ENCODE peak calls at places on chromosome 5, in six cellular contexts. A is GM12878, N is GM20000, K is cardiac muscle cell, Z is progenitor cell of endocrine pancreas, X is astrocyte. Q is an unnamed sample.

GRCh38 chr5:37055383-37055990 is 178.9 kb downstream of the NIPBL start:
- DNase-seq in A (no peak), N (no peak), K (no peak), Z (no peak), X (no peak), Q (no peak)

GRCh38 chr5:113057437-113058052 is 80.9 kb downstream of the DCP2 start:
- DNase-seq in A (no peak), N (no peak), K (no peak), Z (no peak), X (no peak), Q (no peak)

GRCh38 chr5:138927979-138928378 is 52.8 kb upstream of the LRRTM2 start:
- DNase-seq in A (no peak), N (no peak), K (peak), Z (no peak), X (no peak), Q (no peak)

GRCh38 chr5:10557747-10558295 is 6.0 kb upstream of the ANKRD33B start:
- DNase-seq in A (no peak), N (no peak), K (no peak), Z (no peak), X (no peak), Q (no peak)

GRCh38 chr5:81080809-81081460 is 120.8 kb downstream of the RASGRF2 start:
- DNase-seq in A (no peak), N (no peak), K (no peak), Z (no peak), X (no peak), Q (no peak)

GRCh38 chr5:95730730-95731570 is at the start of gene RHOBTB3:
- DNase-seq in A (no peak), N (peak), K (peak), Z (peak), X (peak), Q (peak)

GRCh38 chr5:137891849-137892248 is 2.6 kb downstream of the PKD2L2 start:
- DNase-seq in A (no peak), N (no peak), K (no peak), Z (no peak), X (no peak), Q (no peak)

GRCh38 chr5:68533571-68534051 is 318.1 kb downstream of the PIK3R1 start:
- DNase-seq in A (no peak), N (no peak), K (no peak), Z (no peak), X (no peak), Q (no peak)

GRCh38 chr5:128519830-128520229 is 18.2 kb downstream of the FBN2 start:
- DNase-seq in A (no peak), N (no peak), K (no peak), Z (no peak), X (no peak), Q (no peak)

GRCh38 chr5:43061352-43061751 is 21.2 kb upstream of the ANXA2R start:
- DNase-seq in A (no peak), N (no peak), K (no peak), Z (no peak), X (peak), Q (no peak)

GRCh38 chr5:42908509-42909488 is 97.1 kb upstream of the SELENOP start:
- DNase-seq in A (peak), N (peak), K (peak), Z (peak), X (peak), Q (peak)

GRCh38 chr5:157193699-157194424 is 13.2 kb downstream of the ITK start:
- DNase-seq in A (no peak), N (no peak), K (no peak), Z (no peak), X (no peak), Q (no peak)

GRCh38 chr5:154165886-154166285 is 24.6 kb upstream of the GALNT10 start:
- DNase-seq in A (no peak), N (no peak), K (no peak), Z (no peak), X (no peak), Q (no peak)

GRCh38 chr5:145787001-145787400 is 48.1 kb downstream of the PRELID2 start:
- DNase-seq in A (no peak), N (no peak), K (peak), Z (no peak), X (no peak), Q (no peak)

GRCh38 chr5:91419571-91420537 is 36.7 kb upstream of the ARRDC3 start:
- DNase-seq in A (no peak), N (peak), K (peak), Z (peak), X (no peak), Q (peak)

GRCh38 chr5:157265714-157266285 is at the start of gene CYFIP2:
- DNase-seq in A (no peak), N (peak), K (peak), Z (peak), X (no peak), Q (peak)

GRCh38 chr5:17258429-17258828 is 41.0 kb downstream of the BASP1 start:
- DNase-seq in A (no peak), N (no peak), K (no peak), Z (no peak), X (peak), Q (no peak)

GRCh38 chr5:150778103-150778516 is 447 bp upstream of the SMIM3 start:
- DNase-seq in A (no peak), N (no peak), K (peak), Z (no peak), X (peak), Q (no peak)

GRCh38 chr5:67244345-67244793 is 47.8 kb upstream of the CD180 start:
- DNase-seq in A (no peak), N (no peak), K (peak), Z (no peak), X (no peak), Q (no peak)
- TF ChIP-seq CTCF in A (no peak), N (no peak), K (no peak), Z (no peak), X (no peak), Q (no peak)

GRCh38 chr5:103255666-103256065 is 2.9 kb upstream of the MACIR start:
- DNase-seq in A (no peak), N (no peak), K (no peak), Z (no peak), X (no peak), Q (no peak)

GRCh38 chr5:103258957-103259704 is 568 bp downstream of the MACIR start:
- DNase-seq in A (no peak), N (peak), K (peak), Z (peak), X (peak), Q (peak)

GRCh38 chr5:103254921-103255320 is 3.6 kb upstream of the MACIR start:
- DNase-seq in A (no peak), N (no peak), K (no peak), Z (no peak), X (no peak), Q (no peak)

GRCh38 chr5:103258368-103258956 is at the start of gene MACIR:
- DNase-seq in A (peak), N (peak), K (peak), Z (peak), X (peak), Q (peak)

DNA sequence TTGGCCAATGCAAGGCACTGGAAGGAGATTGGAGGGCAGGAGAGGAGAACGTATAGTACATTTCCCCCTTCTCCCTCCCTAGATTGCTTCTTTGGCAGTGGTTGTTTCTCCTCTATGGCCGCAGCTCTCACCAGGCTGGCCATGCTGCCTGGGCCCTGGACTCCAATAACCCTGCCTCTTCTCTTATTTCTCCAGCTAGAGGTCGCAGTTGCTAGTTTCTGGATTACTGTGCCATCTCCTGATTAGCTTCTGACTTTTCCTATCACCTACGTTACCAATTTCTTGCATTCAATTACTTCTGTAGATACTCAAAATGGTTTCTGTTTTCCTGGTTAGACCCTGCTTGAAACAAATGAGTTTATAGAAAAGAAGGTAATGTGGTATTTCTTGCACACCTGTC is 2.4 kb upstream of the MACIR start:
- DNase-seq in A (no peak), N (no peak), K (no peak), Z (no peak), X (no peak), Q (no peak)
- TF ChIP-seq CTCF in A (peak), N (peak), K (peak), Z (no peak), X (no peak), Q (peak)

GRCh38 chr5:118548761-118549160 is 439.6 kb downstream of the DTWD2 start:
- DNase-seq in A (no peak), N (no peak), K (peak), Z (no peak), X (peak), Q (no peak)
- TF ChIP-seq CTCF in A (no peak), N (no peak), K (no peak), Z (no peak), X (no peak), Q (no peak)

GRCh38 chr5:72608922-72609321 is 101.7 kb upstream of the ZNF366 start:
- DNase-seq in A (no peak), N (no peak), K (no peak), Z (no peak), X (no peak), Q (no peak)

GRCh38 chr5:72608297-72608696 is 101.1 kb upstream of the ZNF366 start:
- DNase-seq in A (no peak), N (no peak), K (peak), Z (no peak), X (peak), Q (no peak)

GRCh38 chr5:72607381-72607780 is 100.2 kb upstream of the ZNF366 start:
- DNase-seq in A (no peak), N (no peak), K (no peak), Z (no peak), X (no peak), Q (no peak)

GRCh38 chr5:72604111-72604792 is 97.0 kb upstream of the ZNF366 start:
- DNase-seq in A (no peak), N (no peak), K (peak), Z (no peak), X (no peak), Q (no peak)

GRCh38 chr5:72606525-72606924 is 99.3 kb upstream of the ZNF366 start:
- DNase-seq in A (no peak), N (no peak), K (no peak), Z (no peak), X (no peak), Q (no peak)
- TF ChIP-seq CTCF in A (no peak), N (no peak), K (no peak), Z (no peak), X (no peak), Q (no peak)

GRCh38 chr5:73558950-73559349 is 6.5 kb downstream of the ANKRA2 start:
- DNase-seq in A (no peak), N (no peak), K (no peak), Z (no peak), X (no peak), Q (no peak)
- TF ChIP-seq CTCF in A (no peak), N (no peak), K (no peak), Z (no peak), X (no peak), Q (no peak)

GRCh38 chr5:62305715-62306493 is at the start of gene KIF2A:
- DNase-seq in A (peak), N (peak), K (peak), Z (peak), X (peak), Q (peak)
- TF ChIP-seq CTCF in A (no peak), N (no peak), K (no peak), Z (peak), X (no peak), Q (peak)